ENCODE peak calls at places on chromosomes 3 and 15, in four cellular contexts. P is NT2/D1, J is endothelial cell of umbilical vein, Q is mesendoderm. L is an unnamed sample.

GRCh38 chr3:48856469-48856868 is 8.8 kb upstream of the PRKAR2A start:
- DNase-seq in P (no peak), J (no peak), Q (no peak), L (no peak)

GRCh38 chr3:118501152-118501551 is 533.5 kb downstream of the IGSF11 start:
- DNase-seq in P (peak; percentile 28), J (peak; percentile 18), Q (peak; percentile 82), L (peak; percentile 27)

GRCh38 chr15:60004846-60005351 is 788 bp downstream of the FOXB1 start:
- DNase-seq in P (no peak), J (peak; percentile 13), Q (peak; percentile 78), L (no peak)

GRCh38 chr15:65937046-65937445 is 67.8 kb downstream of the RAB11A start:
- DNase-seq in P (no peak), J (no peak), Q (no peak), L (no peak)

GRCh38 chr3:185335799-185336198 is 27.1 kb upstream of the MAP3K13 start:
- DNase-seq in P (no peak), J (peak; percentile 36), Q (peak; percentile 75), L (peak; percentile 98)

GRCh38 chr3:108623504-108623903 is 34.0 kb downstream of the DZIP3 start:
- DNase-seq in P (no peak), J (no peak), Q (no peak), L (no peak)

GRCh38 chr3:39267631-39268553 is 11.9 kb downstream of the CX3CR1 start:
- DNase-seq in P (no peak), J (no peak), Q (no peak), L (no peak)

GRCh38 chr15:54109014-54109413 is 130.8 kb downstream of the UNC13C start:
- DNase-seq in P (no peak), J (no peak), Q (no peak), L (no peak)

GRCh38 chr15:89888214-89888804 is 5.5 kb downstream of the AP3S2 start:
- DNase-seq in P (no peak), J (peak; percentile 56), Q (peak; percentile 59), L (peak; percentile 82)

GRCh38 chr15:94064676-94065313 is 166.6 kb upstream of the MCTP2 start:
- DNase-seq in P (no peak), J (no peak), Q (no peak), L (no peak)

GRCh38 chr3:127473244-127474024 is 117.1 kb downstream of the TPRA1 start:
- DNase-seq in P (peak; percentile 80), J (no peak), Q (peak; percentile 85), L (peak; percentile 20)

GRCh38 chr3:1444196-1444595 is 351.4 kb downstream of the CNTN6 start:
- DNase-seq in P (no peak), J (no peak), Q (no peak), L (no peak)

GRCh38 chr3:33250712-33251111 is 26.5 kb upstream of the FBXL2 start:
- DNase-seq in P (peak; percentile 15), J (no peak), Q (peak; percentile 32), L (no peak)

GRCh38 chr15:59746777-59747176 is 57.7 kb upstream of the BNIP2 start:
- DNase-seq in P (no peak), J (no peak), Q (no peak), L (no peak)

GRCh38 chr3:43327184-43327950 is 41.0 kb downstream of the SNRK start:
- DNase-seq in P (no peak), J (peak; percentile 23), Q (no peak), L (no peak)

GRCh38 chr3:38623539-38623938 is 25.9 kb downstream of the SCN5A start:
- DNase-seq in P (no peak), J (no peak), Q (peak; percentile 86), L (peak; percentile 6)

GRCh38 chr3:125112981-125113380 is 57.2 kb upstream of the HEG1 start:
- DNase-seq in P (no peak), J (no peak), Q (no peak), L (no peak)

GRCh38 chr3:125109541-125109925 is 53.7 kb upstream of the HEG1 start:
- DNase-seq in P (no peak), J (no peak), Q (no peak), L (no peak)

GRCh38 chr3:125110016-125110875 is 54.4 kb upstream of the HEG1 start:
- DNase-seq in P (no peak), J (no peak), Q (no peak), L (peak; percentile 87)

GRCh38 chr3:125108833-125109540 is 53.2 kb upstream of the HEG1 start:
- DNase-seq in P (no peak), J (no peak), Q (peak; percentile 71), L (no peak)

GRCh38 chr3:125110876-125111480 is 55.2 kb upstream of the HEG1 start:
- DNase-seq in P (no peak), J (no peak), Q (no peak), L (no peak)
- H3K9ac ChIP-seq in P (no peak overlapping the region), J (no peak overlapping the region), Q (no peak overlapping the region), L (no peak overlapping the region)

GRCh38 chr15:35087759-35088158 is 2.7 kb upstream of the NANOGP8 start:
- DNase-seq in P (no peak), J (no peak), Q (no peak), L (no peak)
- H3K9ac ChIP-seq in P (no peak overlapping the region), J (no peak overlapping the region), Q (no peak overlapping the region), L (no peak overlapping the region)

GRCh38 chr15:23416349-23417276 is 30.4 kb downstream of the GOLGA6L2 start:
- DNase-seq in P (no peak), J (no peak), Q (no peak), L (no peak)

GRCh38 chr15:23424111-23424904 is 22.7 kb downstream of the GOLGA6L2 start:
- DNase-seq in P (no peak), J (no peak), Q (no peak), L (no peak)

GRCh38 chr15:23420806-23421575 is 26.1 kb downstream of the GOLGA6L2 start:
- DNase-seq in P (no peak), J (no peak), Q (no peak), L (no peak)

GRCh38 chr15:23422946-23423708 is 23.9 kb downstream of the GOLGA6L2 start:
- DNase-seq in P (no peak), J (no peak), Q (no peak), L (peak; percentile 6)

DNA sequence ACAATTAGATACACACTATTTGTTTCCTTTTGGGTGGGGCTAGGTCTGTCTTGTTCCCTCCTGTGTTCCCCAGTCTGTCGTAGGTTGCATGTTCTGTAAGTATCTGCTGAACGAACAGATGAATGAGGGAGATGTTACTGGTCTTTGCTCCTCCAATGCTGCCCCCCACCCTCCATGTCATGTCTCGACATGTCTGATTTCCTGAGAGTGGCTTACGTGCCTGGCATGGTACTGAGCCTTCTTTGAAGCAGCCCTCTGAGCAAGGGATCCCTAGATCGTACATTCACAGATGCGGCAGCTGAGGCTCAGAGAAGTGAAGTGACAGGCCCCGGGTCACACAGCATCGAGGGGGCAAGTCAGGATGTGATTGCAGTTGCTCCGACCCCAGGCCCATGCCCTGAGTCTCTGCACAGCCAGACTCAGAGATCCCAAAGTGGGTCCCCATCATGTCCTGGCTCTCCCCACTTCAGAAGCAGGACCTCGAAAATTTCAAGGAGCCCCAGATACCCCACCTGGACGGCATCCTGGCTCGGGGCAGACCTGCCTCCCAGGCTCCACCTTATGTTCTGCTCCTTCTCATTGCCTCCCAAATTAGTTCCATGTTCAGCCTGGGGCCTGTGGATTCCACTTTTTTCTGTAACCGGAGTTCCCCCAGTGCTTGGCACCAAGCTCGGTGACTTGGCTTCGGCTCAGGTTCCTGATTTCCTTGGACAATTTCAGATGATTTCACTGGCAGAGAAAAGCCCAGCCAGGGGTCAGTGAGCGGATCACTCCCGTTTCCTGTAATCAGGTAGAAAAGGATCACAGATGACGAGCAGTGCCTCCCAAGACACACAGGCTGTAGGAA is 24.7 kb downstream of the GOLGA6L2 start:
- DNase-seq in P (no peak), J (no peak), Q (no peak), L (no peak)
- H3K9ac ChIP-seq in P (no peak overlapping the region), J (no peak overlapping the region), Q (no peak overlapping the region), L (no peak overlapping the region)

DNA sequence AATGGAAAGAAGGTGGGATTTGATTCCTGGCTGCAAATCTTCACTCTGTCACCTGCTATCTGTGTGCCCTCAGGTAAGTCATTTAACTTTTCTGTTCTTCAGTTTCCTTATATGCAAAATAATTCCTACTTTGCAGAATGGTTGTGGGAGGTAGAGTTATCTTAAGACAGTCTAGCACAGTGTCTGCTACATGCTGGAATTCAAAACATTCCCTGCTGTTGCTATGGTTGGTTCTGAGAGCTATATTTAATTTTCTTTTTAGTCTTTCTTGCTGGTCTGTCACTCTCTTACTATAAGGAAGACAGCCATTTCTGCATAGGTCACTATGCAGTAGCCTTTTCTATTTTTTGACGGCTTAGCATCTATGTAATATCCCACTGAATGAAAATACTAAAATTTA is 4.0 kb upstream of the ADPGK start:
- DNase-seq in P (no peak), J (no peak), Q (no peak), L (no peak)
- H3K9ac ChIP-seq in P (no peak overlapping the region), J (no peak overlapping the region), Q (no peak overlapping the region), L (no peak overlapping the region)

DNA sequence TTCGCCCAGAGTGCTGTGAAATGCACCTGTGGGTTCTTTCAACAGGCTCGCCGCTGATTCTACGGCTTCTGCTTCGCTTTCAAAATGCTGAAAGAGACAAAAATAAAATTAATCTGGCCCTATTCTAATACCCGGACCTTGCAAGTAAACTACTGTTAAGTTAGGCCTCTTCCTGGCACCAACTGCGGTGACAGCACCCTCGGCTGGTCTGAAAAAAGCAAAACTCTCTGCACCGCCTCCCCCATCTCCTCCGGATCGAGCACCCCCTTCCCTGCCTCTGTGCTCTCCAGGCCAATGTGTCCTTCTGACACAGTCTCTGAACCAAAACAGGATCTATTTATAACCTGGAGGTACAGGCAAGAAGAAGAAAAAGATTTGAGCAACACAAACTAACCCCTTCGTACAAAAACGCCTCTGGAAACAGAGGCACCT is 1.1 kb downstream of the ATOSA start:
- DNase-seq in P (peak; percentile 11), J (peak; percentile 73), Q (peak; percentile 63), L (peak; percentile 57)
- H3K9ac ChIP-seq in P (peak overlapping the region; percentile 80), J (peak overlapping the region; percentile 94), Q (peak overlapping the region; percentile 78), L (peak overlapping the region; percentile 68)

DNA sequence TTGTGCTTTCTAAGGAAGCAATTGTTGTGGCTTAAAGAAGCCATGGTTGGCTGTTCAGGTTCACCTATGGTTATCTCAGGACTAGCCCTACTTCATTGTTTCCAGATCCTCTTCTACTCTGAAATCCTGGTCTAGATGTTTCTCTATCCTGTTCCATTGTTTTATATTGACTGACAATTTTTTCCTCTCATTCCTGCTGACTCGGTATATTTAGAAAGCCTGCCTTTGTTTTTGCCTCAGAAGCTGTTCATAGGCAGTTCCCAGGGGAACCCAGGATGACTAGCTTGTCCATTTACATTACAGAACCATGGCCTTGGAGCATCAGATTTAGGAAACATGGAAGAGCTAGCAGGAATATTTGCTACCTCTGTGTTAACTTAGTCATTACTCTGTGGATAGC is 64.0 kb downstream of the SLC9C1 start:
- DNase-seq in P (no peak), J (no peak), Q (no peak), L (no peak)
- H3K9ac ChIP-seq in P (no peak overlapping the region), J (no peak overlapping the region), Q (no peak overlapping the region), L (no peak overlapping the region)

DNA sequence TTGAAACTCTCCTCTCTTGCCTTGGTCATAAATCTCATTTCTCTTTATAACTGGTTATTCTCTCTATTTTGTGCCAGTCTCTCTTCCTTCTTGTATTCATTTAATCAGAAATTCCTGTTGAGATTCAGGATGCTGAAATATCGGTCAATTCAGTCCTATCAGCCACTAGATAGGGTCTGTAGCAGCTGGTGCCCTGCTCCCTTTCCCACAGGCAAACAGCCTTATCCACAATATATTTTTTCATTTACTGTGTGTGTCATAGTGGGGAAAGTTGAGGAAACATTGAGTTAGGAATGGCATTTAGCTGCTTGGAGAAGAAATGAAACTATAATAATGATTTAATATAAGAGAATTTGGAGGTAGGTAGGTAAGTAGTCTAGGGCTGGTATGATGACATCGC is 146.3 kb downstream of the RBPMS2 start:
- DNase-seq in P (no peak), J (no peak), Q (no peak), L (no peak)
- H3K9ac ChIP-seq in P (no peak overlapping the region), J (no peak overlapping the region), Q (no peak overlapping the region), L (no peak overlapping the region)

GRCh38 chr3:57164606-57165573 is at the start of gene IL17RD:
- DNase-seq in P (peak; percentile 82), J (peak; percentile 74), Q (peak; percentile 88), L (peak; percentile 82)
- H3K9ac ChIP-seq in P (peak within 1 kb of the TSS; percentile 86), J (no peak within 1 kb of the TSS), Q (peak within 1 kb of the TSS; percentile 96), L (peak within 1 kb of the TSS; percentile 53)